ENCODE peak calls at places on chromosomes 7 and 10, in nine cellular contexts. One of them, this sample, is unnamed.

GRCh38 chr10:14782691-14783363 is 8.1 kb upstream of the FAM107B start:
- DNase-seq in GM12865: no peak
- DNase-seq in nephron progenitor cell: no peak
- DNase-seq in HFF-Myc: no peak
- DNase-seq in Caco-2: peak
- DNase-seq in tibial nerve: no peak
- DNase-seq in fibroblast of mammary gland: no peak
- DNase-seq in CD14-positive monocyte: no peak
- DNase-seq in endodermal cell: peak
- DNase-seq in this sample: no peak

GRCh38 chr10:71726673-71727428 is 7.3 kb upstream of the C10orf105 start:
- DNase-seq in GM12865: peak
- DNase-seq in nephron progenitor cell: no peak
- DNase-seq in HFF-Myc: no peak
- DNase-seq in Caco-2: no peak
- DNase-seq in tibial nerve: no peak
- DNase-seq in fibroblast of mammary gland: no peak
- DNase-seq in CD14-positive monocyte: no peak
- DNase-seq in endodermal cell: no peak
- DNase-seq in this sample: no peak

GRCh38 chr10:58064714-58065528 is 202.8 kb downstream of the IPMK start:
- DNase-seq in GM12865: peak
- DNase-seq in nephron progenitor cell: peak
- DNase-seq in HFF-Myc: peak
- DNase-seq in Caco-2: peak
- DNase-seq in tibial nerve: no peak
- DNase-seq in fibroblast of mammary gland: peak
- DNase-seq in CD14-positive monocyte: no peak
- DNase-seq in endodermal cell: peak
- DNase-seq in this sample: no peak

GRCh38 chr10:106557053-106557452 is 607.5 kb downstream of the SORCS1 start:
- DNase-seq in GM12865: no peak
- DNase-seq in nephron progenitor cell: no peak
- DNase-seq in HFF-Myc: no peak
- DNase-seq in Caco-2: no peak
- DNase-seq in tibial nerve: no peak
- DNase-seq in fibroblast of mammary gland: peak
- DNase-seq in CD14-positive monocyte: no peak
- DNase-seq in endodermal cell: no peak
- DNase-seq in this sample: no peak

GRCh38 chr7:124940306-124940705 is 10.7 kb upstream of the POT1 start:
- DNase-seq in GM12865: no peak
- DNase-seq in nephron progenitor cell: no peak
- DNase-seq in HFF-Myc: no peak
- DNase-seq in Caco-2: no peak
- DNase-seq in tibial nerve: no peak
- DNase-seq in fibroblast of mammary gland: peak
- DNase-seq in CD14-positive monocyte: no peak
- DNase-seq in endodermal cell: no peak
- DNase-seq in this sample: no peak

GRCh38 chr7:109757713-109758112 is 1188.0 kb downstream of the DNAJB9 start:
- DNase-seq in GM12865: no peak
- DNase-seq in nephron progenitor cell: no peak
- DNase-seq in HFF-Myc: no peak
- DNase-seq in Caco-2: no peak
- DNase-seq in tibial nerve: no peak
- DNase-seq in fibroblast of mammary gland: no peak
- DNase-seq in CD14-positive monocyte: no peak
- DNase-seq in endodermal cell: no peak
- DNase-seq in this sample: no peak

GRCh38 chr10:73095479-73096021 is 1.1 kb downstream of the P4HA1 start:
- DNase-seq in GM12865: peak
- DNase-seq in nephron progenitor cell: peak
- DNase-seq in HFF-Myc: no peak
- DNase-seq in Caco-2: peak
- DNase-seq in tibial nerve: peak
- DNase-seq in fibroblast of mammary gland: peak
- DNase-seq in CD14-positive monocyte: no peak
- DNase-seq in endodermal cell: peak
- DNase-seq in this sample: no peak

GRCh38 chr7:116426428-116427156 is 72.9 kb upstream of the CAV2 start:
- DNase-seq in GM12865: no peak
- DNase-seq in nephron progenitor cell: no peak
- DNase-seq in HFF-Myc: peak
- DNase-seq in Caco-2: no peak
- DNase-seq in tibial nerve: no peak
- DNase-seq in fibroblast of mammary gland: peak
- DNase-seq in CD14-positive monocyte: no peak
- DNase-seq in endodermal cell: no peak
- DNase-seq in this sample: no peak

GRCh38 chr10:69901623-69902505 is 100.2 kb downstream of the COL13A1 start:
- DNase-seq in GM12865: peak
- DNase-seq in nephron progenitor cell: peak
- DNase-seq in HFF-Myc: no peak
- DNase-seq in Caco-2: peak
- DNase-seq in tibial nerve: no peak
- DNase-seq in fibroblast of mammary gland: peak
- DNase-seq in CD14-positive monocyte: no peak
- DNase-seq in endodermal cell: peak
- DNase-seq in this sample: no peak

GRCh38 chr7:883029-884021 is 7.0 kb downstream of the GET4 start:
- DNase-seq in GM12865: no peak
- DNase-seq in nephron progenitor cell: no peak
- DNase-seq in HFF-Myc: no peak
- DNase-seq in Caco-2: no peak
- DNase-seq in tibial nerve: no peak
- DNase-seq in fibroblast of mammary gland: no peak
- DNase-seq in CD14-positive monocyte: peak
- DNase-seq in endodermal cell: no peak
- DNase-seq in this sample: no peak

GRCh38 chr10:122469848-122470247 is 8.5 kb downstream of the HTRA1 start:
- DNase-seq in GM12865: no peak
- DNase-seq in nephron progenitor cell: no peak
- DNase-seq in HFF-Myc: no peak
- DNase-seq in Caco-2: no peak
- DNase-seq in tibial nerve: no peak
- DNase-seq in fibroblast of mammary gland: no peak
- DNase-seq in CD14-positive monocyte: no peak
- DNase-seq in endodermal cell: no peak
- DNase-seq in this sample: no peak

GRCh38 chr7:99997545-99998137 is 17.8 kb upstream of the ZKSCAN1 start:
- DNase-seq in GM12865: peak
- DNase-seq in nephron progenitor cell: no peak
- DNase-seq in HFF-Myc: no peak
- DNase-seq in Caco-2: peak
- DNase-seq in tibial nerve: no peak
- DNase-seq in fibroblast of mammary gland: peak
- DNase-seq in CD14-positive monocyte: no peak
- DNase-seq in endodermal cell: peak
- DNase-seq in this sample: peak

GRCh38 chr7:33130184-33130583 is 820 bp downstream of the BBS9 start:
- DNase-seq in GM12865: no peak
- DNase-seq in nephron progenitor cell: no peak
- DNase-seq in HFF-Myc: no peak
- DNase-seq in Caco-2: no peak
- DNase-seq in tibial nerve: no peak
- DNase-seq in fibroblast of mammary gland: peak
- DNase-seq in CD14-positive monocyte: no peak
- DNase-seq in endodermal cell: no peak
- DNase-seq in this sample: no peak

GRCh38 chr7:67842571-67842970 is 845.9 kb downstream of the TYW1 start:
- DNase-seq in GM12865: no peak
- DNase-seq in nephron progenitor cell: no peak
- DNase-seq in HFF-Myc: no peak
- DNase-seq in Caco-2: no peak
- DNase-seq in tibial nerve: no peak
- DNase-seq in fibroblast of mammary gland: no peak
- DNase-seq in CD14-positive monocyte: no peak
- DNase-seq in endodermal cell: no peak
- DNase-seq in this sample: no peak

GRCh38 chr7:136000288-136000913 is 23.2 kb upstream of the MTPN start:
- DNase-seq in GM12865: no peak
- DNase-seq in nephron progenitor cell: no peak
- DNase-seq in HFF-Myc: no peak
- DNase-seq in Caco-2: peak
- DNase-seq in tibial nerve: no peak
- DNase-seq in fibroblast of mammary gland: no peak
- DNase-seq in CD14-positive monocyte: no peak
- DNase-seq in endodermal cell: no peak
- DNase-seq in this sample: no peak

GRCh38 chr7:23529262-23529859 is 2.4 kb downstream of the TRA2A start:
- DNase-seq in GM12865: no peak
- DNase-seq in nephron progenitor cell: no peak
- DNase-seq in HFF-Myc: no peak
- DNase-seq in Caco-2: no peak
- DNase-seq in tibial nerve: no peak
- DNase-seq in fibroblast of mammary gland: no peak
- DNase-seq in CD14-positive monocyte: no peak
- DNase-seq in endodermal cell: no peak
- DNase-seq in this sample: no peak

GRCh38 chr7:23530901-23531793 is 634 bp downstream of the TRA2A start:
- DNase-seq in GM12865: peak
- DNase-seq in nephron progenitor cell: peak
- DNase-seq in HFF-Myc: no peak
- DNase-seq in Caco-2: peak
- DNase-seq in tibial nerve: peak
- DNase-seq in fibroblast of mammary gland: peak
- DNase-seq in CD14-positive monocyte: peak
- DNase-seq in endodermal cell: peak
- DNase-seq in this sample: peak

GRCh38 chr7:23533160-23533559 is 1.4 kb upstream of the TRA2A start:
- DNase-seq in GM12865: no peak
- DNase-seq in nephron progenitor cell: no peak
- DNase-seq in HFF-Myc: no peak
- DNase-seq in Caco-2: no peak
- DNase-seq in tibial nerve: no peak
- DNase-seq in fibroblast of mammary gland: no peak
- DNase-seq in CD14-positive monocyte: no peak
- DNase-seq in endodermal cell: no peak
- DNase-seq in this sample: no peak

GRCh38 chr7:23531794-23532489 is at the start of gene TRA2A:
- DNase-seq in GM12865: peak
- DNase-seq in nephron progenitor cell: peak
- DNase-seq in HFF-Myc: peak
- DNase-seq in Caco-2: peak
- DNase-seq in tibial nerve: peak
- DNase-seq in fibroblast of mammary gland: peak
- DNase-seq in CD14-positive monocyte: peak
- DNase-seq in endodermal cell: peak
- DNase-seq in this sample: peak

DNA sequence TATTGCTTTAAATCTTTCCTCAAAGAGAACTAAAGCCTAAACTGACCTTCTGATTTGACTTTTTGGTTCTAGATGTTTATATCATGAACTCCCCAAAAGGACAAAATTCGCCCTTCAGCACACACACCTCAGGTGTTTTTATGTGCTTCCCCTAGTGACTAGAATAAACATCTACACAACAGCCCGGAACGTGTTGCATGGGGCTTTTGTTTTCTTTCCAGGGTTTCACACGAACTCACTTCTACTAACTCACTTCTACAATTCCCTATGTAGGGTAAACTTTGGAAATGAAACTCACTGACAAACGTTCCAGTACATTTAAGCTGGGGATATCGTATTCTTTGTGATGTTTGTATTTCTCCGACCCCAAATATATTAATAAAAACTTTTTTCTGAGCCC is 1.4 kb downstream of the TRA2A start:
- DNase-seq in GM12865: peak
- DNase-seq in nephron progenitor cell: no peak
- DNase-seq in HFF-Myc: no peak
- DNase-seq in Caco-2: peak
- DNase-seq in tibial nerve: no peak
- DNase-seq in fibroblast of mammary gland: peak
- DNase-seq in CD14-positive monocyte: no peak
- DNase-seq in endodermal cell: no peak
- DNase-seq in this sample: no peak
- TF ChIP-seq CTCF in GM12865: peak
- TF ChIP-seq CTCF in nephron progenitor cell: no peak
- TF ChIP-seq CTCF in HFF-Myc: no peak
- TF ChIP-seq CTCF in Caco-2: no peak
- TF ChIP-seq CTCF in tibial nerve: no peak
- TF ChIP-seq CTCF in fibroblast of mammary gland: no peak
- TF ChIP-seq CTCF in CD14-positive monocyte: no peak
- TF ChIP-seq CTCF in endodermal cell: peak
- TF ChIP-seq CTCF in this sample: no peak

GRCh38 chr10:24513155-24513554 is 210.5 kb downstream of the ARHGAP21 start:
- DNase-seq in GM12865: peak
- DNase-seq in nephron progenitor cell: no peak
- DNase-seq in HFF-Myc: peak
- DNase-seq in Caco-2: peak
- DNase-seq in tibial nerve: no peak
- DNase-seq in fibroblast of mammary gland: peak
- DNase-seq in CD14-positive monocyte: no peak
- DNase-seq in endodermal cell: peak
- DNase-seq in this sample: no peak
- TF ChIP-seq CTCF in GM12865: peak
- TF ChIP-seq CTCF in nephron progenitor cell: peak
- TF ChIP-seq CTCF in HFF-Myc: peak
- TF ChIP-seq CTCF in Caco-2: peak
- TF ChIP-seq CTCF in tibial nerve: no peak
- TF ChIP-seq CTCF in fibroblast of mammary gland: peak
- TF ChIP-seq CTCF in CD14-positive monocyte: no peak
- TF ChIP-seq CTCF in endodermal cell: peak
- TF ChIP-seq CTCF in this sample: no peak

GRCh38 chr7:40507166-40507565 is 372.4 kb downstream of the SUGCT start:
- DNase-seq in GM12865: peak
- DNase-seq in nephron progenitor cell: no peak
- DNase-seq in HFF-Myc: no peak
- DNase-seq in Caco-2: no peak
- DNase-seq in tibial nerve: no peak
- DNase-seq in fibroblast of mammary gland: peak
- DNase-seq in CD14-positive monocyte: no peak
- DNase-seq in endodermal cell: no peak
- DNase-seq in this sample: no peak
- TF ChIP-seq CTCF in GM12865: peak
- TF ChIP-seq CTCF in nephron progenitor cell: no peak
- TF ChIP-seq CTCF in HFF-Myc: no peak
- TF ChIP-seq CTCF in Caco-2: no peak
- TF ChIP-seq CTCF in tibial nerve: no peak
- TF ChIP-seq CTCF in fibroblast of mammary gland: peak
- TF ChIP-seq CTCF in CD14-positive monocyte: peak
- TF ChIP-seq CTCF in endodermal cell: peak
- TF ChIP-seq CTCF in this sample: no peak

DNA sequence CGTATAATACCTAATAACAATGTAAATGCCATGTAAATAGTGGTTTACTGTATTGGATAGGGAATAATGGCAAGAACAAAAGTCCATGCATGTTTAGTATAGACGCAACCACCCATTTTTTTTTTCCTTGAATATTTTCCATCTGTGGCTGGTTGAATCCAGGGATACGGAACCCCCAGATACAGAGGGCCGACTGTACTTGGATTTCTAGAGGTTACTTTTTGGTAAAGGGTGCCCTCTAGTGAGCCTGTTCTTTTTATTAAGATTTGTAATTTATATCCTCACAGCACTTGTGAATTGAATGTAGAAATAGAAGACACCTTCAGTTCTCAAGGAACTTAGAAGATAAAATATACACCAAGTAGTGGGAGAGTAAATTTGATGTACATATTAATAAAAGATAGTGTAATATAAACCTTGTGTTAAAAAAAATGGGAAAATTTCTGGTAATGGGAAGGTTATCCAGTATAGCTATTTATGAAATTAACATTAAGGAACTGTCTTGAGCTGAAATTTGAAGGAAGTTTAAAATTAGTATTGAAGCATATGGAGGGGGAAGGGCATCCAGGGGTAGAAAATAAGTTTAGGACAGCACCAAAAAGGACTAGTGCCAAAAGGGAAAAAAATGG is 32.0 kb downstream of the EXOC6 start:
- DNase-seq in GM12865: peak
- DNase-seq in nephron progenitor cell: no peak
- DNase-seq in HFF-Myc: peak
- DNase-seq in Caco-2: peak
- DNase-seq in tibial nerve: no peak
- DNase-seq in fibroblast of mammary gland: peak
- DNase-seq in CD14-positive monocyte: no peak
- DNase-seq in endodermal cell: no peak
- DNase-seq in this sample: no peak
- TF ChIP-seq CTCF in GM12865: peak
- TF ChIP-seq CTCF in nephron progenitor cell: peak
- TF ChIP-seq CTCF in HFF-Myc: peak
- TF ChIP-seq CTCF in Caco-2: peak
- TF ChIP-seq CTCF in tibial nerve: peak
- TF ChIP-seq CTCF in fibroblast of mammary gland: peak
- TF ChIP-seq CTCF in CD14-positive monocyte: peak
- TF ChIP-seq CTCF in endodermal cell: peak
- TF ChIP-seq CTCF in this sample: peak